ENCODE peak calls at places on chromosomes 2 and 18, in ten cellular contexts. Q is NCI-H2029 treated with DMSO at 0.1 percent for 48 hours, V is BJ, L is B cell, U is neural progenitor cell, B is cardiac fibroblast, K is endothelial cell, N is posterior cingulate gyrus, R is uterus, P is cardiac muscle cell. M is an unnamed sample.

GRCh38 chr2:177763532-177764265 is 308.9 kb downstream of the PDE11A start:
- DNase-seq in Q (peak; percentile 8), V (no peak), L (peak; percentile 78), U (peak; percentile 92), B (peak; percentile 75), K (peak; percentile 87), N (peak; percentile 82), R (peak; percentile 67), P (peak; percentile 89), M (peak; percentile 46)

GRCh38 chr18:57466307-57466706 is 31.1 kb downstream of the ONECUT2 start:
- DNase-seq in Q (peak; percentile 69), V (no peak), L (no peak), U (no peak), B (peak; percentile 4), K (no peak), N (no peak), R (no peak), P (no peak), M (no peak)

GRCh38 chr2:46171996-46172546 is 125.1 kb upstream of the EPAS1 start:
- DNase-seq in Q (no peak), V (no peak), L (no peak), U (no peak), B (no peak), K (no peak), N (no peak), R (no peak), P (no peak), M (no peak)

GRCh38 chr2:191230174-191230573 is 15.0 kb upstream of the MYO1B start:
- DNase-seq in Q (no peak), V (peak; percentile 89), L (no peak), U (no peak), B (peak; percentile 85), K (no peak), N (no peak), R (no peak), P (no peak), M (no peak)

GRCh38 chr2:109436635-109437225 is 177.0 kb downstream of the SEPTIN10 start:
- DNase-seq in Q (no peak), V (no peak), L (no peak), U (no peak), B (no peak), K (no peak), N (no peak), R (no peak), P (no peak), M (no peak)

GRCh38 chr18:3604626-3605408 is 154.8 kb downstream of the TGIF1 start:
- DNase-seq in Q (no peak), V (peak; percentile 97), L (peak; percentile 48), U (peak; percentile 39), B (peak; percentile 98), K (no peak), N (no peak), R (no peak), P (no peak), M (no peak)

GRCh38 chr2:173550143-173550542 is 195.5 kb downstream of the CDCA7 start:
- DNase-seq in Q (no peak), V (peak; percentile 84), L (no peak), U (no peak), B (peak; percentile 10), K (no peak), N (no peak), R (no peak), P (no peak), M (no peak)

GRCh38 chr2:120522151-120522751 is 176.3 kb downstream of the INHBB start:
- DNase-seq in Q (no peak), V (no peak), L (no peak), U (peak; percentile 60), B (peak; percentile 80), K (no peak), N (peak; percentile 62), R (no peak), P (no peak), M (no peak)